ENCODE peak calls at places on chromosome 18, in seven cellular contexts. One of them, this sample, is unnamed.

GRCh38 chr18:7592305-7593071 is 25.4 kb downstream of the PTPRM start:
- DNase-seq in A549: no peak
- DNase-seq in esophagus squamous epithelium: no peak
- DNase-seq in GM12891: no peak
- DNase-seq in lower leg skin: no peak
- DNase-seq in endothelial cell of umbilical vein: no peak
- DNase-seq in stomach: no peak
- DNase-seq in this sample: no peak

GRCh38 chr18:31203086-31203793 is 40.6 kb upstream of the DSC1 start:
- DNase-seq in endothelial cell of umbilical vein: no peak
- DNase-seq in lower leg skin: peak
- DNase-seq in A549: no peak
- DNase-seq in stomach: peak
- DNase-seq in GM12891: no peak
- DNase-seq in esophagus squamous epithelium: no peak
- DNase-seq in this sample: peak

GRCh38 chr18:67132919-67133318 is 383.6 kb downstream of the DSEL start:
- DNase-seq in lower leg skin: no peak
- DNase-seq in GM12891: no peak
- DNase-seq in A549: no peak
- DNase-seq in esophagus squamous epithelium: no peak
- DNase-seq in stomach: no peak
- DNase-seq in endothelial cell of umbilical vein: no peak
- DNase-seq in this sample: no peak

GRCh38 chr18:49052891-49053644 is 102.3 kb upstream of the SMAD7 start:
- DNase-seq in lower leg skin: no peak
- DNase-seq in A549: no peak
- DNase-seq in stomach: no peak
- DNase-seq in GM12891: no peak
- DNase-seq in endothelial cell of umbilical vein: no peak
- DNase-seq in esophagus squamous epithelium: no peak
- DNase-seq in this sample: no peak

GRCh38 chr18:5538541-5538940 is 5.3 kb downstream of the EPB41L3 start:
- DNase-seq in A549: no peak
- DNase-seq in stomach: no peak
- DNase-seq in endothelial cell of umbilical vein: no peak
- DNase-seq in lower leg skin: no peak
- DNase-seq in esophagus squamous epithelium: no peak
- DNase-seq in GM12891: no peak
- DNase-seq in this sample: no peak

GRCh38 chr18:71077451-71077850 is 788.6 kb downstream of the SOCS6 start:
- DNase-seq in esophagus squamous epithelium: no peak
- DNase-seq in stomach: no peak
- DNase-seq in endothelial cell of umbilical vein: no peak
- DNase-seq in lower leg skin: no peak
- DNase-seq in A549: no peak
- DNase-seq in GM12891: no peak
- DNase-seq in this sample: no peak

GRCh38 chr18:35588122-35588521 is 6.6 kb downstream of the GALNT1 start:
- DNase-seq in esophagus squamous epithelium: no peak
- DNase-seq in lower leg skin: no peak
- DNase-seq in endothelial cell of umbilical vein: no peak
- DNase-seq in stomach: no peak
- DNase-seq in GM12891: no peak
- DNase-seq in A549: no peak
- DNase-seq in this sample: no peak

GRCh38 chr18:46211816-46212215 is 107.6 kb downstream of the HAUS1 start:
- DNase-seq in esophagus squamous epithelium: no peak
- DNase-seq in GM12891: no peak
- DNase-seq in lower leg skin: no peak
- DNase-seq in endothelial cell of umbilical vein: peak
- DNase-seq in A549: no peak
- DNase-seq in stomach: no peak
- DNase-seq in this sample: no peak

GRCh38 chr18:76494181-76494540 is 881 bp downstream of the ZNF516 start:
- DNase-seq in esophagus squamous epithelium: no peak
- DNase-seq in A549: no peak
- DNase-seq in GM12891: no peak
- DNase-seq in lower leg skin: no peak
- DNase-seq in stomach: no peak
- DNase-seq in endothelial cell of umbilical vein: no peak
- DNase-seq in this sample: peak

GRCh38 chr18:70139138-70139537 is 66.3 kb downstream of the RTTN start:
- DNase-seq in endothelial cell of umbilical vein: no peak
- DNase-seq in A549: no peak
- DNase-seq in lower leg skin: no peak
- DNase-seq in GM12891: no peak
- DNase-seq in esophagus squamous epithelium: no peak
- DNase-seq in stomach: no peak
- DNase-seq in this sample: no peak

GRCh38 chr18:48715651-48716354 is 177.0 kb downstream of the CTIF start:
- DNase-seq in A549: no peak
- DNase-seq in stomach: no peak
- DNase-seq in esophagus squamous epithelium: no peak
- DNase-seq in endothelial cell of umbilical vein: no peak
- DNase-seq in GM12891: peak
- DNase-seq in lower leg skin: peak
- DNase-seq in this sample: no peak

GRCh38 chr18:41642756-41643155 is 312.3 kb upstream of the PIK3C3 start:
- DNase-seq in GM12891: no peak
- DNase-seq in endothelial cell of umbilical vein: no peak
- DNase-seq in A549: no peak
- DNase-seq in esophagus squamous epithelium: no peak
- DNase-seq in lower leg skin: no peak
- DNase-seq in stomach: no peak
- DNase-seq in this sample: no peak

GRCh38 chr18:58955738-58956137 is 91.1 kb downstream of the ZNF532 start:
- DNase-seq in esophagus squamous epithelium: no peak
- DNase-seq in GM12891: no peak
- DNase-seq in A549: no peak
- DNase-seq in endothelial cell of umbilical vein: no peak
- DNase-seq in lower leg skin: peak
- DNase-seq in stomach: no peak
- DNase-seq in this sample: no peak

GRCh38 chr18:57624988-57625387 is 3.4 kb upstream of the NARS1 start:
- DNase-seq in stomach: no peak
- DNase-seq in endothelial cell of umbilical vein: no peak
- DNase-seq in A549: peak
- DNase-seq in esophagus squamous epithelium: no peak
- DNase-seq in GM12891: no peak
- DNase-seq in lower leg skin: no peak
- DNase-seq in this sample: no peak

GRCh38 chr18:48609820-48610815 is 71.3 kb downstream of the CTIF start:
- DNase-seq in lower leg skin: no peak
- DNase-seq in GM12891: no peak
- DNase-seq in A549: no peak
- DNase-seq in endothelial cell of umbilical vein: no peak
- DNase-seq in stomach: no peak
- DNase-seq in esophagus squamous epithelium: no peak
- DNase-seq in this sample: no peak

DNA sequence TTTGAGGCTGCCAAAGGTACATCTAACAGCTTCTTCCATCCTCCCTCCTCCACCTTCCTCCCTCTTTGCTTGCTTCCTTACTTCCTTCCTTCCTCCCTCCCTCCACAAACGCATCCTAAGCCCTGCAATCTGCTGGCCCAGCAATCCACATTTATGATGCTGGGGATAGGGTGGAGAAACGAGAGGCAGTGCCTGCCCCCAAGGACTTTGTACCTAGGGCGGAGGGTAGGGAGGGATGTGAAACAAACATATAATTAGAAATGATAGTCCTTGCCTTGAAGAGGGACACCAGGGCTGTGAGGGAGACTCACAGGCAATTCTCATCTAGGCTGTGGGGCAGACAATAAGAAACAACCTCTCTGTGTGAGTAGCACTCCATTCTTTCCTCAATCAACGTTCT is 188.3 kb downstream of the ANKRD30B start:
- DNase-seq in GM12891: no peak
- DNase-seq in esophagus squamous epithelium: no peak
- DNase-seq in lower leg skin: no peak
- DNase-seq in A549: no peak
- DNase-seq in stomach: no peak
- DNase-seq in endothelial cell of umbilical vein: no peak
- DNase-seq in this sample: no peak
- TF ChIP-seq POLR2A in GM12891: no peak
- TF ChIP-seq POLR2A in esophagus squamous epithelium: no peak
- TF ChIP-seq POLR2A in lower leg skin: no peak
- TF ChIP-seq POLR2A in A549: no peak
- TF ChIP-seq POLR2A in stomach: no peak
- TF ChIP-seq POLR2A in endothelial cell of umbilical vein: no peak
- TF ChIP-seq POLR2A in this sample: no peak

DNA sequence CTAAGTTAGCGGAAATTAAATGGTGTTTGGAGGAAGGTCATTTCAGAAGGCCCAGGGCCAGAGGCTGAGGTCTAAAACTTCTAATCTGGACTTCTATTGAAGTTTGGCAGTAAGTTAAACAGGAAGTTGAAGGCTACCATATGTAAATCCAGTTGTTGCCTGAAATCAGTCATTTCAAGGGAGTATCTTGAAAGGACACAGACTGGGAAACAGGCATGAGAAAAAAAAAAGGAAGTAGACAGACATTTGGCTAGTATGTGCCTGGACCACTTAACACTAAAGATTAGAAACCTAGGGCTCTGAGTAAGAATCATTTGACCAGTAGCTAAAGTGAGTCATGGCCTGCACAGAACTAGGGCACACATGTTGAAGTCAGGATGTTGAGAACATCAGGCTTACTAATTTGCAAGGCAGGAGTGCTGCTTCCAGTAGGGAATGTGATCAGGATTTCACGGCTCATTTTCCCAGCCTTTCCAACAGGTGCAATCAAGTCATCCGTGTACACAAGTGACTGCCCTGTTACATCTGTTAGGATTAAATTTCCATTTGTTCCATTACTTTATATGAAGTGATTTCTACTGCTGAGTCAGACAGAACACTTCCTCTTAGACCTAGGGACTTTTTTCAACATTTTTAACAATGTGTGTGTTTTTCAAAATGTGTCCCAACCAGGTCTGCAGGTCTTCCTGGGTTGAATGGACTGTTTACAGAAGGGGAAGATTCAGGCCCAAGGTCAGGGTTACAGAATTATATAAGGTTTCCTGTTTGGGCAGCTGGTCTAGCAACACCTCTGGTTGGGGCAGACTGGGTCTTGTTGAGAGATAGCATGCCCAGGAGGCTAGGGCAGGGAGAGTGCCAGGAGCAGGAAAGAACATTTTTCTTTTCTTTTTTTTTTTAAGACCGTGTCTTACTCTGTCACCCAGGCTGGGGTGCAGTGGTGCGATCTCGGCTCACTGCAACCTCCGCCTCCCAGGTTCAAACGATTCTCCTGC is 145.6 kb downstream of the TGIF1 start:
- DNase-seq in A549: peak
- DNase-seq in endothelial cell of umbilical vein: peak
- DNase-seq in esophagus squamous epithelium: no peak
- DNase-seq in lower leg skin: peak
- DNase-seq in stomach: peak
- DNase-seq in GM12891: no peak
- DNase-seq in this sample: peak
- TF ChIP-seq POLR2A in A549: no peak
- TF ChIP-seq POLR2A in endothelial cell of umbilical vein: peak
- TF ChIP-seq POLR2A in esophagus squamous epithelium: no peak
- TF ChIP-seq POLR2A in lower leg skin: no peak
- TF ChIP-seq POLR2A in stomach: no peak
- TF ChIP-seq POLR2A in GM12891: no peak
- TF ChIP-seq POLR2A in this sample: peak

GRCh38 chr18:9915291-9916066 is 1.7 kb downstream of the VAPA start:
- DNase-seq in stomach: no peak
- DNase-seq in lower leg skin: no peak
- DNase-seq in esophagus squamous epithelium: no peak
- DNase-seq in A549: no peak
- DNase-seq in GM12891: no peak
- DNase-seq in endothelial cell of umbilical vein: no peak
- DNase-seq in this sample: peak

GRCh38 chr18:9914584-9915290 is 921 bp downstream of the VAPA start:
- DNase-seq in A549: peak
- DNase-seq in esophagus squamous epithelium: no peak
- DNase-seq in lower leg skin: peak
- DNase-seq in stomach: peak
- DNase-seq in GM12891: peak
- DNase-seq in endothelial cell of umbilical vein: peak
- DNase-seq in this sample: peak

GRCh38 chr18:9914334-9914583 is 443 bp downstream of the VAPA start:
- DNase-seq in endothelial cell of umbilical vein: no peak
- DNase-seq in A549: no peak
- DNase-seq in stomach: no peak
- DNase-seq in esophagus squamous epithelium: no peak
- DNase-seq in lower leg skin: no peak
- DNase-seq in GM12891: no peak
- DNase-seq in this sample: no peak

GRCh38 chr18:9916814-9917213 is 3.0 kb downstream of the VAPA start:
- DNase-seq in endothelial cell of umbilical vein: no peak
- DNase-seq in stomach: no peak
- DNase-seq in lower leg skin: no peak
- DNase-seq in A549: no peak
- DNase-seq in esophagus squamous epithelium: no peak
- DNase-seq in GM12891: no peak
- DNase-seq in this sample: no peak

DNA sequence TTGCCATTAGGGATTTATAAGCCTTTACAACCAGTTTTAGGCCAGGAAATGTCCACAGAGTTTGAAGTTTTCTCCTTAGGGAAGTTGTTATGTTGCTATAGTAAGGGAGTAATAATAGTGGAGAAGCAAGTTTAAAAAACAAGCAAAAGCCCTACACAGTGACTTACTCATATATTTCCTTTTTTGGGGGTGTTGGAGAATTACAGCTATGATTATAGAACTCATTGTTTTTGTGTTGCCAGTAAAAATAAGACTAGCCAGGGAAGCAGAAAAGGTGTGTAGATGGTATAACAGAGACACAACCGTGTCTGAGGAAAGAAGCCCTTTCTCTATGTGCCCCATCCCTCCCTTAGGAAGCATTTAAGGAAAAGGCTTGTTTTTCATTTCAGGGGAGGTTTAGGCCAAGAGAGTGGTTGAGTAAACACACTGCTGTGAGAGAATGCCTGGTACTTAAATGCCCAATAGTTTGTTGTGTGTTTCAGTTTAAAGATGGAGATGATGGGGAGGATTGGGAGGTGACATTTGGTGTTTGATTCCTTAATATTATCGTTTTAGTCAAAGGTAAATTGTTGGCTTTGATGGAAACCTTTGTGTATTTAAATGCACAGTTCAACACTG is 2.4 kb downstream of the VAPA start:
- DNase-seq in stomach: no peak
- DNase-seq in endothelial cell of umbilical vein: peak
- DNase-seq in lower leg skin: no peak
- DNase-seq in A549: no peak
- DNase-seq in GM12891: no peak
- DNase-seq in esophagus squamous epithelium: no peak
- DNase-seq in this sample: peak
- TF ChIP-seq POLR2A in stomach: no peak
- TF ChIP-seq POLR2A in endothelial cell of umbilical vein: no peak
- TF ChIP-seq POLR2A in lower leg skin: no peak
- TF ChIP-seq POLR2A in A549: no peak
- TF ChIP-seq POLR2A in GM12891: no peak
- TF ChIP-seq POLR2A in esophagus squamous epithelium: no peak
- TF ChIP-seq POLR2A in this sample: no peak

DNA sequence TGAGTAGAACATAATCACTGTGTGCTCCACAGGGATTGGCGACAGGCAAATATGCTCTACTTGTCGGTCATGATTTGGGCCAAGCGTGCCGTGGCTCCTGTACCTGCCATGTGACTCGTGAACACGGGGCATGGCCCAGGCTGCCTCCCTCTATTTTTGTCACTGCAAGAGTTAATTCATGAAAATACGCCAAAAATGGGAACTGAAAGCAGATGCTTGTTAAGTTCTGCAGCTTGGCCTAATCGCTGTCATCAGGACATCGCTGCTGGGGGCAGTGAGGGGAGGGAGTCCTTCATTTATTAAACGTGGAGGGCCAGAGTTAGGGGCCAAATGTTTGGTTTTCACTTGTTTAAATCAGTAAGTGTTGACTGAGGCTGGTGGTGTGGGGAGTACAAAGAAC is 177.8 kb downstream of the BCL2 start:
- DNase-seq in lower leg skin: no peak
- DNase-seq in stomach: no peak
- DNase-seq in endothelial cell of umbilical vein: no peak
- DNase-seq in GM12891: no peak
- DNase-seq in A549: no peak
- DNase-seq in esophagus squamous epithelium: no peak
- DNase-seq in this sample: no peak
- TF ChIP-seq POLR2A in lower leg skin: no peak
- TF ChIP-seq POLR2A in stomach: no peak
- TF ChIP-seq POLR2A in endothelial cell of umbilical vein: no peak
- TF ChIP-seq POLR2A in GM12891: no peak
- TF ChIP-seq POLR2A in A549: no peak
- TF ChIP-seq POLR2A in esophagus squamous epithelium: no peak
- TF ChIP-seq POLR2A in this sample: no peak

This sample was measured in erythroblast.